ENCODE peak calls at places on chromosomes 5 and 9, in seven cellular contexts. C is gastrocnemius medialis, R is IMR-90, A is sigmoid colon, B is stomach, P is K562, Q is adrenal gland. J is an unnamed sample. For H3K36me3, the result is how much of the 10 kb centered on the place peaks cover.

GRCh38 chr5:116377276-116378006 is 197.2 kb downstream of the SEMA6A start:
- DNase-seq in C (no peak), R (no peak), A (no peak), B (no peak), P (no peak), Q (no peak), J (no peak)

GRCh38 chr9:97853056-97853843 is at the start of gene FOXE1:
- DNase-seq in C (no peak), R (no peak), A (no peak), B (no peak), P (no peak), Q (no peak), J (no peak)

GRCh38 chr5:80837679-80838078 is 122.5 kb upstream of the RASGRF2 start:
- DNase-seq in C (no peak), R (no peak), A (no peak), B (no peak), P (no peak), Q (no peak), J (no peak)

GRCh38 chr9:99118782-99119466 is 14.0 kb downstream of the TGFBR1 start:
- DNase-seq in C (no peak), R (no peak), A (no peak), B (no peak), P (no peak), Q (no peak), J (no peak)

GRCh38 chr5:64794053-64794770 is 25.5 kb downstream of the CWC27 start:
- DNase-seq in C (no peak), R (no peak), A (no peak), B (no peak), P (no peak), Q (no peak), J (no peak)

GRCh38 chr5:67494186-67494842 is 297.7 kb upstream of the CD180 start:
- DNase-seq in C (peak), R (no peak), A (peak), B (no peak), P (no peak), Q (no peak), J (no peak)

GRCh38 chr9:138098908-138099791 is 221.6 kb downstream of the CACNA1B start:
- DNase-seq in C (no peak), R (no peak), A (no peak), B (peak), P (no peak), Q (no peak), J (peak)

GRCh38 chr5:14663734-14664269 is 716 bp upstream of the OTULIN start:
- DNase-seq in C (no peak), R (no peak), A (no peak), B (no peak), P (no peak), Q (peak), J (peak)

GRCh38 chr5:6745706-6746217 is 32.5 kb downstream of the TENT4A start:
- DNase-seq in C (no peak), R (peak), A (peak), B (no peak), P (peak), Q (peak), J (no peak)

GRCh38 chr5:134536876-134537275 is 11.4 kb downstream of the JADE2 start:
- DNase-seq in C (no peak), R (no peak), A (no peak), B (no peak), P (no peak), Q (no peak), J (no peak)

GRCh38 chr9:124197177-124198095 is 60.3 kb upstream of the NEK6 start:
- DNase-seq in C (no peak), R (no peak), A (peak), B (peak), P (no peak), Q (no peak), J (peak)

GRCh38 chr9:86176468-86176867 is 77.1 kb upstream of the GOLM1 start:
- DNase-seq in C (no peak), R (no peak), A (no peak), B (no peak), P (no peak), Q (peak), J (peak)

GRCh38 chr9:99749641-99750040 is 72.0 kb upstream of the NR4A3 start:
- DNase-seq in C (no peak), R (no peak), A (no peak), B (no peak), P (no peak), Q (no peak), J (no peak)

GRCh38 chr5:1388383-1388967 is 43.6 kb upstream of the CLPTM1L start:
- DNase-seq in C (no peak), R (no peak), A (no peak), B (no peak), P (no peak), Q (no peak), J (no peak)

GRCh38 chr9:134690946-134691694 is 49.5 kb downstream of the COL5A1 start:
- DNase-seq in C (no peak), R (no peak), A (peak), B (no peak), P (no peak), Q (no peak), J (peak)

GRCh38 chr9:11194249-11194648 is 581.4 kb upstream of the PTPRD start:
- DNase-seq in C (no peak), R (no peak), A (no peak), B (peak), P (no peak), Q (no peak), J (no peak)

GRCh38 chr5:17238521-17239041 is 21.1 kb downstream of the BASP1 start:
- DNase-seq in C (no peak), R (peak), A (no peak), B (no peak), P (no peak), Q (no peak), J (no peak)

GRCh38 chr9:6944896-6945295 is 187.1 kb downstream of the KDM4C start:
- DNase-seq in C (no peak), R (peak), A (no peak), B (no peak), P (no peak), Q (no peak), J (no peak)

GRCh38 chr5:17129093-17129492 is 88.3 kb upstream of the BASP1 start:
- DNase-seq in C (no peak), R (no peak), A (no peak), B (no peak), P (no peak), Q (peak), J (no peak)

GRCh38 chr5:132770476-132771159 is 6.4 kb downstream of the SEPTIN8 start:
- DNase-seq in C (peak), R (no peak), A (peak), B (no peak), P (no peak), Q (no peak), J (peak)

GRCh38 chr9:71446499-71447411 is 321.6 kb downstream of the CEMIP2 start:
- DNase-seq in C (no peak), R (peak), A (no peak), B (peak), P (peak), Q (peak), J (peak)

GRCh38 chr9:3059781-3060468 is 216.0 kb upstream of the PUM3 start:
- DNase-seq in C (no peak), R (no peak), A (no peak), B (no peak), P (no peak), Q (no peak), J (no peak)

GRCh38 chr9:37992924-37993349 is 76.1 kb downstream of the SHB start:
- DNase-seq in C (peak), R (no peak), A (no peak), B (no peak), P (peak), Q (no peak), J (no peak)

GRCh38 chr5:158198636-158199035 is 339.7 kb upstream of the CLINT1 start:
- DNase-seq in C (no peak), R (no peak), A (no peak), B (no peak), P (no peak), Q (no peak), J (peak)

GRCh38 chr9:13295556-13295955 is 16.1 kb upstream of the MPDZ start:
- DNase-seq in C (no peak), R (no peak), A (no peak), B (no peak), P (no peak), Q (no peak), J (no peak)

GRCh38 chr5:142143878-142144277 is 35.3 kb downstream of the NDFIP1 start:
- DNase-seq in C (no peak), R (peak), A (no peak), B (no peak), P (peak), Q (no peak), J (no peak)

GRCh38 chr5:142551242-142552067 is 134.4 kb downstream of the FGF1 start:
- DNase-seq in C (no peak), R (peak), A (peak), B (no peak), P (no peak), Q (no peak), J (no peak)

GRCh38 chr9:86041331-86041741 is 58.0 kb downstream of the GOLM1 start:
- DNase-seq in C (no peak), R (peak), A (no peak), B (no peak), P (no peak), Q (no peak), J (no peak)

GRCh38 chr9:88197781-88198345 is 59.6 kb upstream of the SPATA31C2 start:
- DNase-seq in C (no peak), R (peak), A (no peak), B (no peak), P (no peak), Q (no peak), J (no peak)

DNA sequence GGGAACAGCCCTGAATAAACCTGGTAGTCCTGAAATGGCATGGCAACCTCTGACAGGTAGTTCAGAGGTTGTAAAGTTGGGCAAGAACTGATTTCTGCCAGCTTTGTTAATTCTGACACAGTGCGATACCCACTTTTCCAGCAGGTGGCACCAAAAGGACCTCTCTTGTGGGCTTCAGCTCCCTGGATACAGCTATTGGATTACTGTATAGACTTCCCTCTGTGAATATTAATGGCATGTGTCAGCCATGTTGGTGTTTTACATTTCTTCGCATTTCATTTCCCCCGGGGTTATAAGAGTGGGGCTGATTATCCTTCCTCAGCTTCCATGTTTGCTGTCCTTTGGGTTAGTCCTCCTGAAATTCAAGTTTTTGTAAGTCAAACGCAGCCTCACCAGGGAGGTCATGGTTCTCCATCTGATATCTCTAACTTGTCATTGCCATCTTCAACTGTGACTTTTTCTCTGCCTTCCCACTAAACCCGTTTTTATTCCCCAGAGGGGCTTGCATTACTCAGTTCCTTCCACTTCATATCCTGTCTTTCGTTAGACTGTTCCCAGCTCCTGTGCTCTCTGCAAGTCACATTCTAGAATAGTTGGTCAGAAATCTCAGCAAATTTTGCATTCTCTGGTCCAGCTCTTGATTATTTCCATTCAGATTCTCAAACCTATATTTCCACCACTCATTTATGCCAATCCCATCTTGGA is 135.6 kb downstream of the LIFR start:
- DNase-seq in C (peak), R (peak), A (peak), B (peak), P (peak), Q (peak), J (peak)
- TF ChIP-seq POLR2A in C (no peak), R (no peak), A (no peak), B (no peak), P (no peak), Q (no peak), J (no peak)

GRCh38 chr5:37063739-37064138 is 185.4 kb downstream of the CPLANE1 start:
- DNase-seq in C (no peak), R (no peak), A (no peak), B (no peak), P (no peak), Q (no peak), J (no peak)
- H3K36me3 ChIP-seq in C (half or more), R (under half), A (under half), B (half or more), P (under half), Q (under half), J (half or more)

GRCh38 chr9:130431536-130432303 is 13.0 kb upstream of the ASS1 start:
- DNase-seq in C (no peak), R (no peak), A (no peak), B (no peak), P (no peak), Q (no peak), J (no peak)

GRCh38 chr9:130432362-130432761 is 12.4 kb upstream of the ASS1 start:
- DNase-seq in C (no peak), R (no peak), A (no peak), B (no peak), P (no peak), Q (no peak), J (no peak)

GRCh38 chr9:130433168-130433946 is 11.4 kb upstream of the ASS1 start:
- DNase-seq in C (no peak), R (peak), A (no peak), B (no peak), P (no peak), Q (peak), J (no peak)

GRCh38 chr9:130432796-130433167 is 12.0 kb upstream of the ASS1 start:
- DNase-seq in C (no peak), R (no peak), A (no peak), B (no peak), P (no peak), Q (no peak), J (no peak)

GRCh38 chr9:130433947-130434262 is 10.9 kb upstream of the ASS1 start:
- DNase-seq in C (no peak), R (no peak), A (no peak), B (no peak), P (no peak), Q (no peak), J (no peak)
- TF ChIP-seq POLR2A in C (no peak), R (no peak), A (no peak), B (no peak), P (no peak), Q (no peak), J (no peak)

GRCh38 chr9:131153585-131153984 is 28.2 kb downstream of the NUP214 start:
- DNase-seq in C (no peak), R (no peak), A (no peak), B (no peak), P (no peak), Q (no peak), J (no peak)
- H3K36me3 ChIP-seq in C (half or more), R (under half), A (half or more), B (half or more), P (half or more), Q (under half), J (under half)

GRCh38 chr5:173887610-173888472 is at the start of gene CPEB4:
- DNase-seq in C (peak), R (peak), A (peak), B (peak), P (peak), Q (peak), J (peak)

GRCh38 chr5:173890195-173890951 is 2.2 kb downstream of the CPEB4 start:
- DNase-seq in C (peak), R (peak), A (peak), B (no peak), P (peak), Q (peak), J (no peak)

GRCh38 chr5:173886157-173886556 is 2.0 kb upstream of the CPEB4 start:
- DNase-seq in C (no peak), R (no peak), A (no peak), B (no peak), P (no peak), Q (no peak), J (no peak)

GRCh38 chr5:173891367-173891766 is 3.2 kb downstream of the CPEB4 start:
- DNase-seq in C (no peak), R (no peak), A (no peak), B (no peak), P (no peak), Q (no peak), J (no peak)

DNA sequence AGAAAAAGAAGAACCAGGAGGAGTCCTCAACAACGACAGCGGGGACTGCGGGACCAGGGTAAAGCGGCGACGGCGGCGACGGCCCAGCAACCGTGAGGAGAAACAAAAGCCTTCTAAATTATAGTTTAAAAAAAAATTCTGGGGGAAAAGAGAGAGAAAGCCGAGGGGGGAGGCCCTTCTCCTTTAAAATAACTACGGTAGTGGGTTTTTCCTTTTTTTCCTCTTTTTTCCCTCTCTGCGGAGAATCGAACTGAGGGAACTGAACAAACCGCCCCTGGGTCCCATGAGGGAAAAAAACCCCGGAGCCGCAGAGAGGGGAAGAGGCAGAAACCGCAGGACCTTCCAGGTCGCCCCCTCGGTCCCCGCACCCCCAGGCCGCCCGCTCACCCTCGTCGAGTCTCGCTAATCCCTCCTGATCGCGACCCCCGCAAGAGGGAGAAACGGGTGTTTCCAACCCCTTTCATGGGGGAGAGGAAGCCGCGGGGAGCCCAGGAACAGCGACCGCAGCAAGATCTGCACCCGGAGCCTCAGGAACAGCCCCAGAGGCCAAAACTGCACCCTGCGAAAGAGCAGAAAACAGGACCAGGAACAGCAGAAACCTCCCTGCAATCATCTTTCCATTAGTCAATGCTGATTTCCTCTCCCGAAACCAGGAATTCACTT is 455 bp downstream of the CPEB4 start:
- DNase-seq in C (no peak), R (peak), A (peak), B (no peak), P (peak), Q (peak), J (no peak)
- TF ChIP-seq POLR2A in C (no peak), R (no peak), A (no peak), B (no peak), P (no peak), Q (no peak), J (no peak)

DNA sequence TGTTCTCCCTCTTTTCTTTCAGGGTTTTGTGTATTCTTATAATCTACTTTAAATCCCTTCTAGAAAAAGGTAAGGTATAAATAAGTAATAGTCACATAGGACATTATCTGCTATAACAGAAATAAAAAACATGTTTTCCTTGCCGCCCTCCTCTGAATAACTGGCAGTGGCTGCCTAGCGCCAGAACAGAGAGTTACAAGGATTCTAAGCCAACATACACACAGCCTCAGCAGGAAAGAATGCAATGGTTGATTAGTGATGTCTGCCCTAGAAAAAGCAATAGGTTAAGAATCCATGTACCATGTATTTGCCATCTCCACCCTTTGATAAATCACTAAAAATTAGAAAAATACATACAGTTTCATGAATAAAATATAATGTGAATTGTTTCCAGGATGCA is 4.9 kb downstream of the MED27 start:
- DNase-seq in C (no peak), R (peak), A (no peak), B (no peak), P (no peak), Q (no peak), J (no peak)
- H3K36me3 ChIP-seq in C (under half), R (under half), A (under half), B (half or more), P (half or more), Q (under half), J (under half)

GRCh38 chr9:35164711-35165110 is 2.9 kb downstream of the UNC13B start:
- DNase-seq in C (no peak), R (peak), A (no peak), B (no peak), P (no peak), Q (no peak), J (no peak)

GRCh38 chr9:35162605-35163315 is 951 bp downstream of the UNC13B start:
- DNase-seq in C (no peak), R (no peak), A (no peak), B (no peak), P (no peak), Q (no peak), J (no peak)

GRCh38 chr9:35163413-35163812 is 1.6 kb downstream of the UNC13B start:
- DNase-seq in C (no peak), R (no peak), A (no peak), B (no peak), P (no peak), Q (no peak), J (no peak)

GRCh38 chr9:35158501-35159280 is 3.1 kb upstream of the UNC13B start:
- DNase-seq in C (no peak), R (no peak), A (no peak), B (no peak), P (no peak), Q (no peak), J (peak)

DNA sequence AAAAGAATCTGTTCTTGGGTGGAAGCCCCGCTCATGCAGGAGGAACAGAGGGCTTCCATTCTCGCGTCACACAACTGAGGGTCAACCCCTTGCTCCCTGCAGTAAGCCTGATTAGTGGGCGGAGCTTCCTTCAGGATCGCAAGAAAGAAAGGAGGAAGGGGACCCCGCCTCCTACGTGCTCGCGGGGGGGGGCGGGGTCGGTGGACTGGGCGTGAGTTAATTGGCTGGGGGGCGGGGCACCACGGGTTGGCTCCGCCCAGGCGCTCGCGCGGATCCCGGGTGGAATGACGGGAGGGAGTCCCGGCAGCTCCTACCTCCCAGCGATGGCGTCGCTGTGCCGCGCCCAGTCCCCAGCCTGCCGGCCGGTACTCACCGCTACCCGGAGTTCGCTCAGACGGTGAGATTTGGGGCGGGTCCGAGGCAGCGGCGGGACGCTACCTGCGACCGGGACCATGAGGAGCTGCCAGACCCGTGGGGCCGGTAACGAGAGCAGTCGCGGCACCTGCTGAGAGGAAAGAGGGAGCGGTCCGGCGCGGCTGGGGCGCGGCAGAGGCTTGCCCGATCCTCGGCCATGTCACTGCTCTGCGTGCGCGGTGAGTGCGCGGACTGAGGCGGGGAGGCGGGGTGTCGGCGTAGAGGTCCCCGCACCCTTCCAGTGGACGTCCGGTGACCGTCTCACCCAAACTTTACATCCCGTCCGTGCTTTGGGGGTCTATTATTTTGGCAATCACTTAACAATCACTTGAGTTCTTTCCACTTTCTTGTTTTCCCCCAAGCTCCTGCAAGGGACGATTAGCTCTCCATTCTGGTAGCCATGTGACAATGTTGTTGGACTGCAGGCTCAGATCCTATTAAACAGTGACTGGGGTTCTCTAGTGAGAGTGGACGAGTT is at the start of gene UNC13B:
- DNase-seq in C (peak), R (peak), A (peak), B (peak), P (peak), Q (peak), J (peak)
- TF ChIP-seq POLR2A in C (peak), R (peak), A (peak), B (peak), P (peak), Q (peak), J (peak)

J was measured in Peyer's patch.